ENCODE peak calls at places on chromosomes 6 and 20, in nine cellular contexts. H is dorsolateral prefrontal cortex, J is left ventricle myocardium inferior, X is epithelial cell of prostate, O is tibial artery, K is heart left ventricle, A is brain microvascular endothelial cell, C is Karpas-422, B is HepG2. R is an unnamed sample.

GRCh38 chr6:93059911-93060310 is 359.4 kb downstream of the EPHA7 start:
- DNase-seq in H (no peak), J (no peak), X (no peak), O (no peak), K (no peak), A (no peak), C (no peak), B (no peak), R (no peak)

GRCh38 chr6:33828764-33829731 is 25.2 kb upstream of the MLN start:
- DNase-seq in H (peak; percentile 40), J (no peak), X (no peak), O (no peak), K (no peak), A (no peak), C (no peak), B (no peak), R (no peak)

GRCh38 chr6:19502301-19502700 is 334.9 kb upstream of the ID4 start:
- DNase-seq in H (no peak), J (no peak), X (no peak), O (no peak), K (no peak), A (no peak), C (no peak), B (no peak), R (no peak)

GRCh38 chr6:56475736-56476457 is 166.8 kb downstream of the DST start:
- DNase-seq in H (no peak), J (peak; percentile 20), X (no peak), O (no peak), K (no peak), A (peak; percentile 50), C (no peak), B (peak; percentile 7), R (no peak)

GRCh38 chr20:51425347-51426106 is 117.0 kb downstream of the NFATC2 start:
- DNase-seq in H (no peak), J (no peak), X (no peak), O (no peak), K (peak; percentile 44), A (no peak), C (no peak), B (no peak), R (no peak)

GRCh38 chr6:139605350-139605749 is 230.9 kb upstream of the CITED2 start:
- DNase-seq in H (no peak), J (no peak), X (no peak), O (peak; percentile 65), K (no peak), A (peak; percentile 72), C (no peak), B (no peak), R (no peak)

GRCh38 chr6:19842030-19842429 is 4.9 kb downstream of the ID4 start:
- DNase-seq in H (no peak), J (no peak), X (no peak), O (no peak), K (no peak), A (no peak), C (no peak), B (no peak), R (no peak)

GRCh38 chr6:36510365-36510764 is 36.9 kb downstream of the STK38 start:
- DNase-seq in H (no peak), J (no peak), X (no peak), O (no peak), K (no peak), A (no peak), C (no peak), B (no peak), R (no peak)

GRCh38 chr6:163712981-163713380 is 298.5 kb downstream of the QKI start:
- DNase-seq in H (no peak), J (no peak), X (no peak), O (no peak), K (no peak), A (no peak), C (no peak), B (no peak), R (no peak)

GRCh38 chr6:37083243-37084138 is 78.0 kb downstream of the FGD2 start:
- DNase-seq in H (peak; percentile 45), J (peak; percentile 82), X (peak; percentile 73), O (peak; percentile 81), K (peak; percentile 86), A (peak; percentile 18), C (no peak), B (peak; percentile 96), R (no peak)

DNA sequence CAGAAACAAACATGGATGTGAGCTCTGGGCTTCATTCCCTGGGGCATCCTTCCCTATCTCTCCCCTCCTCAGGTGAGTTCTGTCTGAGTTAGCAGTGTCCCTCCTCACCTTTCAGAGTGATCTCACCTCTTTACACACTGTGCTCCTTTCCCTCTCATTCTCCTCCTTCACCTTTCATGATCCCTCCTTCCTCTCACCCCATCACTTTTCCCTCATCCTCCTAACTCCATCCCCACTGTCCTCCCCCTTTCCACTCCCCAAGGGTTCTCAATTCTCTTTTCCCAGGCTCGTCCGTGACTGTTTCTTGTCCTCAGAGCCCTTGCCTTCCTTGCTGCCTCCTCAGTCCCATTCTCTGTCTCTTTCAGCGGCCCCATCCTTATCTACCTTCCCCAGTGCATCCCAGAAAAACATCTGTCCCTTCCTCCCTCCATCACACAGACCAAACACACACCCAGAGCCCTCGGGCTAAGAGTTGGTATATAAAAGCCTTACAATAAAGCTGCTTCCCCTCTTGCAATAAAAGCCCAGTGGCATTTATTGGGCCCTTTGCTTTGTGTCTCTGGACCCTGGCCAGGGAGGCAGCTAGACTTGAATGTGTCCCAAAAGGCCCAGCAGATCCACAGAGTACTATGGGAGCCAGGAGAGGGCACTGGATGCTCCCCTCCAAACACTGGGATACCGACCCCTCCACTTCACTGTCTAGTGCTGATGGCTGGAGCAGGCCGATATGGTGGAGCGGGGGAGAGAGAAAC is 1.9 kb downstream of the RNF39 start:
- DNase-seq in H (no peak), J (no peak), X (no peak), O (no peak), K (no peak), A (no peak), C (no peak), B (no peak), R (no peak)
- H3K27ac ChIP-seq in H (no peak overlapping the region), J (no peak overlapping the region), X (no peak overlapping the region), O (no peak overlapping the region), K (no peak overlapping the region), A (no peak overlapping the region), C (no peak overlapping the region), B (no peak overlapping the region), R (no peak overlapping the region)

DNA sequence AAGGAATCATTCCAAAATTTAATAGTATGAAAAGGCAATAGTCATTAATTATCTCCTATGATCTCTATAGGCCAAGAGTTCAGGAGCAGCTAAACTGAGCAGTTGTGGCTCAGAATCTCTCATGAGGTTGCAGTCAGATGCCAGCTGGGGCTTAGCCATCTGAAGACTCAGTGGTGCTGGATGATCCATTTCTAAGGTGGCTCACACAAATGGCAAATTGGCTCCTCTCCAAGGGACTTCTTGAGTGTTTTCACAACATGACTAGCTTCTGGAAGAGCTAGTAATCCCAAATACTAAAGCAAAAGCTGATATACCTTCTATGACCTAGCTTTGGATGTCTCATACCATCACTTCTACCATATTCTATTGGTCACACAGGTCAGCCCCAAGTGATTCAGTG is 104.2 kb downstream of the HAO1 start:
- DNase-seq in H (no peak), J (no peak), X (no peak), O (no peak), K (no peak), A (no peak), C (no peak), B (no peak), R (no peak)
- H3K27ac ChIP-seq in H (no peak overlapping the region), J (no peak overlapping the region), X (no peak overlapping the region), O (no peak overlapping the region), K (no peak overlapping the region), A (no peak overlapping the region), C (no peak overlapping the region), B (no peak overlapping the region), R (no peak overlapping the region)

GRCh38 chr20:8627386-8628030 is 441.4 kb upstream of the PLCB4 start:
- DNase-seq in H (no peak), J (no peak), X (no peak), O (no peak), K (no peak), A (no peak), C (no peak), B (no peak), R (no peak)
- H3K27ac ChIP-seq in H (no peak overlapping the region), J (peak overlapping the region; percentile 78), X (no peak overlapping the region), O (no peak overlapping the region), K (peak overlapping the region; percentile 53), A (no peak overlapping the region), C (no peak overlapping the region), B (no peak overlapping the region), R (no peak overlapping the region)

GRCh38 chr6:160054271-160054670 is 67.3 kb upstream of the SLC22A1 start:
- DNase-seq in H (no peak), J (no peak), X (no peak), O (no peak), K (no peak), A (no peak), C (no peak), B (no peak), R (no peak)
- H3K27ac ChIP-seq in H (no peak overlapping the region), J (no peak overlapping the region), X (no peak overlapping the region), O (no peak overlapping the region), K (no peak overlapping the region), A (no peak overlapping the region), C (no peak overlapping the region), B (no peak overlapping the region), R (no peak overlapping the region)

DNA sequence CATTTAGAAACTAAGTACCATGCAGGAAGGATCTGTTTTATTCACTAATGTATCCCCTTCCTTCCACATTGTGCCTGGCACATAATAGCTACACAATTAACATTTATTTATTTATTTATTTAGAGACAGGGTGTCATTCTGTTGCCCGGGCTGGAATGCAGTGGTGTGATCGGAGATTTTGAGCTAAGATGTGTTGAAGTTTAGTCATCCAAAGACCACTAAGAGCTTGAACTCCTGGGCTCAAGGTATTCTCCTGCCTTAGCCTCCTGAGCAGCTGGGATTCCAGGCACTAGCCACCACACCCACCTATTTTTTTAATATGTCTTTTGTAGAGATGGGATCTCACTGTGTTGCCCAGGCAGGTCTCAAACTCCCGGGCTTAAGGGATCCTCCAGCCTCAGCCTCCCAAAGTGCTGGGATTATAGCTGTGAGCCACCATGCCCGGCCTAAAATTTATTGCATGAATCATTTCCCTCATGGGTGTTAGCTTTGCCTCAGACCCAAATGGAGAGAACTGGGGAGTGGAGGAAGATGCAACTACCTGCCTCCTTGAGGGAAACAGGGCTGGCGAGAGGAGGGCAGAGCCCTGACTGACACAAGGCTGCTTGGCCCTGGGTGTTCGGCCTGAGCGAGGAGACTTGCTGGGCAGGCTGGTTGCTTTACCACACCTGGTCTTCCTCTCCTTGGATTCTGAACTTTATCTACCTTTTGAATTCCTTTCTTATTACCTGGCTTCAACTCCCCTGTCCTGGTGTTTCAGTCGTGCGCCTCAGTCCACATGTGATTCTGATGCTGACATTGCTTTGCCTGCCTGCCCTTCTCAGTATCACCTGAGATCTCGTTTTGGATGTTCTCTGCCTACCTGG is 1.7 kb upstream of the DYNLT1 start:
- DNase-seq in H (no peak), J (no peak), X (peak; percentile 80), O (peak; percentile 44), K (no peak), A (no peak), C (no peak), B (no peak), R (no peak)
- H3K27ac ChIP-seq in H (no peak overlapping the region), J (peak overlapping the region; percentile 94), X (peak overlapping the region; percentile 93), O (peak overlapping the region; percentile 92), K (no peak overlapping the region), A (no peak overlapping the region), C (no peak overlapping the region), B (no peak overlapping the region), R (no peak overlapping the region)